ENCODE peak calls at places on chromosomes 12 and 14, in nine cellular contexts. G is NCI-H345, O is sigmoid colon, S is right atrium auricular region, T is thyroid gland, L is iPS-NIHi11, M is left ventricle myocardium inferior, H is T-helper 2 cell, W is NCI-H774. V is an unnamed sample.

GRCh38 chr12:14774944-14775651 is 28.2 kb downstream of the WBP11 start:
- DNase-seq in S (peak), T (peak), L (peak), H (peak), O (peak), G (no peak), W (no peak), M (peak), V (peak)

GRCh38 chr14:35083530-35084150 is 37.6 kb downstream of the FAM177A1 start:
- DNase-seq in T (no peak), W (no peak), G (no peak), O (no peak), H (no peak), L (no peak), S (no peak), M (no peak), V (no peak)

GRCh38 chr12:122282066-122282465 is 15.8 kb upstream of the VPS33A start:
- DNase-seq in O (no peak), L (no peak), W (no peak), T (no peak), H (no peak), S (no peak), G (no peak), M (no peak), V (no peak)

GRCh38 chr14:97361181-97361580 is 564.0 kb downstream of the VRK1 start:
- DNase-seq in L (no peak), W (no peak), H (no peak), M (no peak), T (no peak), G (no peak), S (no peak), O (no peak), V (no peak)

GRCh38 chr12:52581066-52581465 is 7.4 kb upstream of the KRT74 start:
- DNase-seq in O (peak), L (no peak), S (no peak), W (no peak), G (no peak), T (no peak), M (no peak), H (no peak), V (peak)

GRCh38 chr12:14332482-14332881 is 33.0 kb upstream of the ATF7IP start:
- DNase-seq in G (no peak), L (no peak), W (no peak), H (no peak), T (no peak), O (no peak), S (no peak), M (no peak), V (no peak)

GRCh38 chr14:61656341-61656740 is 39.0 kb upstream of the HIF1A start:
- DNase-seq in O (no peak), T (no peak), M (no peak), G (no peak), L (no peak), H (peak), W (no peak), S (no peak), V (no peak)

GRCh38 chr12:49288412-49288853 is 6.5 kb upstream of the PRPH start:
- DNase-seq in G (peak), T (peak), S (peak), L (peak), W (peak), M (no peak), H (peak), O (peak), V (no peak)

GRCh38 chr14:102949801-102950451 is 27.5 kb downstream of the AMN start:
- DNase-seq in S (no peak), G (no peak), M (peak), O (peak), W (no peak), H (no peak), T (peak), L (no peak), V (no peak)

GRCh38 chr12:53695148-53696138 is 19.6 kb upstream of the ATP5MC2 start:
- DNase-seq in S (no peak), W (peak), L (peak), T (peak), H (peak), M (no peak), O (no peak), G (peak), V (no peak)

GRCh38 chr14:32473476-32473875 is 144.4 kb downstream of the AKAP6 start:
- DNase-seq in O (peak), T (peak), L (peak), G (no peak), W (no peak), S (peak), M (peak), H (no peak), V (peak)

GRCh38 chr12:116055895-116056607 is 221.4 kb downstream of the MED13L start:
- DNase-seq in L (no peak), S (no peak), T (no peak), M (no peak), O (no peak), H (peak), G (no peak), W (no peak), V (no peak)

GRCh38 chr12:112905451-112906089 is 1.2 kb upstream of the OAS1 start:
- DNase-seq in M (no peak), G (peak), O (no peak), H (no peak), L (no peak), S (no peak), W (no peak), T (no peak), V (peak)

GRCh38 chr14:34062353-34062973 is 111.6 kb upstream of the EGLN3 start:
- DNase-seq in O (no peak), G (no peak), H (no peak), L (no peak), W (no peak), S (no peak), M (no peak), T (no peak), V (no peak)

GRCh38 chr12:26100966-26101744 is 23.7 kb downstream of the BHLHE41 start:
- DNase-seq in S (no peak), L (peak), M (no peak), O (no peak), H (no peak), G (peak), W (peak), T (peak), V (no peak)

GRCh38 chr12:125403145-125403789 is 338.0 kb downstream of the AACS start:
- DNase-seq in M (no peak), W (peak), T (no peak), S (no peak), L (peak), O (no peak), H (peak), G (peak), V (no peak)

GRCh38 chr12:31235868-31236395 is 90.0 kb downstream of the SINHCAF start:
- DNase-seq in M (no peak), W (peak), T (no peak), H (no peak), O (no peak), L (no peak), S (no peak), G (no peak), V (no peak)

GRCh38 chr12:51976376-51977160 is 25.1 kb downstream of the ACVR1B start:
- DNase-seq in M (no peak), G (no peak), L (no peak), W (no peak), T (no peak), S (no peak), H (no peak), O (no peak), V (no peak)

V was measured in right lobe of liver.